ENCODE peak calls at places on chromosomes 11 and 22, in six cellular contexts. One of them, this sample, is unnamed.

GRCh38 chr11:13118194-13118593 is 109.1 kb downstream of the RASSF10 start:
- DNase-seq in neuronal stem cell: no peak
- DNase-seq in IMR-90: peak
- DNase-seq in H9: no peak
- DNase-seq in H1: no peak
- DNase-seq in trophoblast cell: no peak
- DNase-seq in this sample: peak

GRCh38 chr11:57651408-57651807 is 1.7 kb upstream of the YPEL4 start:
- DNase-seq in neuronal stem cell: no peak
- DNase-seq in IMR-90: no peak
- DNase-seq in H9: no peak
- DNase-seq in H1: no peak
- DNase-seq in trophoblast cell: no peak
- DNase-seq in this sample: no peak

GRCh38 chr11:77231800-77232199 is 69.7 kb downstream of the GDPD4 start:
- DNase-seq in neuronal stem cell: no peak
- DNase-seq in IMR-90: no peak
- DNase-seq in H9: no peak
- DNase-seq in H1: no peak
- DNase-seq in trophoblast cell: no peak
- DNase-seq in this sample: no peak

GRCh38 chr11:94786264-94787126 is 18.3 kb downstream of the AMOTL1 start:
- DNase-seq in neuronal stem cell: no peak
- DNase-seq in IMR-90: peak
- DNase-seq in H9: peak
- DNase-seq in H1: no peak
- DNase-seq in trophoblast cell: no peak
- DNase-seq in this sample: peak

GRCh38 chr11:19404787-19405186 is 164.0 kb upstream of the E2F8 start:
- DNase-seq in neuronal stem cell: no peak
- DNase-seq in IMR-90: no peak
- DNase-seq in H9: no peak
- DNase-seq in H1: no peak
- DNase-seq in trophoblast cell: no peak
- DNase-seq in this sample: no peak

GRCh38 chr22:20111045-20111688 is 4.7 kb upstream of the RANBP1 start:
- DNase-seq in neuronal stem cell: no peak
- DNase-seq in IMR-90: peak
- DNase-seq in H9: no peak
- DNase-seq in H1: no peak
- DNase-seq in trophoblast cell: peak
- DNase-seq in this sample: peak

GRCh38 chr11:95088946-95089619 is 563 bp upstream of the ENDOD1 start:
- DNase-seq in neuronal stem cell: no peak
- DNase-seq in IMR-90: no peak
- DNase-seq in H9: no peak
- DNase-seq in H1: no peak
- DNase-seq in trophoblast cell: no peak
- DNase-seq in this sample: no peak

GRCh38 chr22:29243874-29244446 is 23.8 kb downstream of the RHBDD3 start:
- DNase-seq in neuronal stem cell: no peak
- DNase-seq in IMR-90: no peak
- DNase-seq in H9: no peak
- DNase-seq in H1: no peak
- DNase-seq in trophoblast cell: no peak
- DNase-seq in this sample: no peak

GRCh38 chr11:11163256-11163655 is 189.8 kb downstream of the CSNK2A3 start:
- DNase-seq in neuronal stem cell: no peak
- DNase-seq in IMR-90: no peak
- DNase-seq in H9: peak
- DNase-seq in H1: no peak
- DNase-seq in trophoblast cell: no peak
- DNase-seq in this sample: peak

GRCh38 chr11:112961751-112962747 is 829 bp downstream of the NCAM1 start:
- DNase-seq in neuronal stem cell: peak
- DNase-seq in IMR-90: no peak
- DNase-seq in H9: peak
- DNase-seq in H1: no peak
- DNase-seq in trophoblast cell: no peak
- DNase-seq in this sample: peak

GRCh38 chr11:23078289-23078971 is 218.2 kb upstream of the CCDC179 start:
- DNase-seq in neuronal stem cell: no peak
- DNase-seq in IMR-90: peak
- DNase-seq in H9: no peak
- DNase-seq in H1: no peak
- DNase-seq in trophoblast cell: no peak
- DNase-seq in this sample: peak

GRCh38 chr11:78168539-78169477 is 19.6 kb downstream of the KCTD21 start:
- DNase-seq in neuronal stem cell: no peak
- DNase-seq in IMR-90: peak
- DNase-seq in H9: no peak
- DNase-seq in H1: no peak
- DNase-seq in trophoblast cell: no peak
- DNase-seq in this sample: peak

GRCh38 chr22:46936378-46936916 is 174.0 kb downstream of the TBC1D22A start:
- DNase-seq in neuronal stem cell: no peak
- DNase-seq in IMR-90: no peak
- DNase-seq in H9: no peak
- DNase-seq in H1: no peak
- DNase-seq in trophoblast cell: no peak
- DNase-seq in this sample: no peak

GRCh38 chr11:12540913-12541587 is 133.2 kb upstream of the TEAD1 start:
- DNase-seq in neuronal stem cell: no peak
- DNase-seq in IMR-90: peak
- DNase-seq in H9: no peak
- DNase-seq in H1: no peak
- DNase-seq in trophoblast cell: peak
- DNase-seq in this sample: peak

GRCh38 chr11:65798882-65799281 is 12.0 kb downstream of the OVOL1 start:
- DNase-seq in neuronal stem cell: no peak
- DNase-seq in IMR-90: no peak
- DNase-seq in H9: no peak
- DNase-seq in H1: no peak
- DNase-seq in trophoblast cell: no peak
- DNase-seq in this sample: no peak

GRCh38 chr22:24514241-24515024 is 19.3 kb downstream of the UPB1 start:
- DNase-seq in neuronal stem cell: no peak
- DNase-seq in IMR-90: no peak
- DNase-seq in H9: no peak
- DNase-seq in H1: no peak
- DNase-seq in trophoblast cell: no peak
- DNase-seq in this sample: no peak

GRCh38 chr11:120627535-120628163 is 116.1 kb downstream of the GRIK4 start:
- DNase-seq in neuronal stem cell: no peak
- DNase-seq in IMR-90: no peak
- DNase-seq in H9: no peak
- DNase-seq in H1: no peak
- DNase-seq in trophoblast cell: no peak
- DNase-seq in this sample: no peak
- H4K91ac ChIP-seq in neuronal stem cell: no peak
- H4K91ac ChIP-seq in IMR-90: no peak
- H4K91ac ChIP-seq in H9: no peak
- H4K91ac ChIP-seq in H1: no peak
- H4K91ac ChIP-seq in trophoblast cell: no peak
- H4K91ac ChIP-seq in this sample: no peak

GRCh38 chr22:17085277-17086091 is 684 bp downstream of the IL17RA start:
- DNase-seq in neuronal stem cell: no peak
- DNase-seq in IMR-90: no peak
- DNase-seq in H9: no peak
- DNase-seq in H1: no peak
- DNase-seq in trophoblast cell: no peak
- DNase-seq in this sample: peak
- H3K18ac ChIP-seq in neuronal stem cell: peak
- H3K18ac ChIP-seq in IMR-90: peak
- H3K18ac ChIP-seq in H9: no peak
- H3K18ac ChIP-seq in H1: no peak
- H3K18ac ChIP-seq in trophoblast cell: peak
- H3K18ac ChIP-seq in this sample: peak

DNA sequence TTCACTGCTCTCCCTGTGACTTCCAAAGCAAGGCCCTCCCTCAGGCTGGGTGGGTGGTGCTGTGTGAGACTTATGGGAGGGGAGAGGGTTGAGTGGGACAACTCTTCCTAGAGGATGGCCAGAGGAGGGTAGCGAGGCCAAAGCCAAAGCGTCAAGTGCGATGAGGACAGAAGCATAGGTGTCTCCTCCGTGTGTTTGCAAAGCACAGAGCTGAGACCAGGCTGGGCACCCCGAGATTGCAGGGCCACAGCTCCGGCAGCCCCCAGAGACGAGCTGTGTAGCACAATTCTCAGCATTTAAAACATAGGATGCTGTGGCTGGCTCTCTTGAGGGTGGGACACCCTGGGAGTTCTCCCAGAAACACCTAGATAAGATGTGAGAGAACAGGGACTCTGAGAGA is 1374.5 kb downstream of the BRD1 start:
- DNase-seq in neuronal stem cell: no peak
- DNase-seq in IMR-90: no peak
- DNase-seq in H9: no peak
- DNase-seq in H1: no peak
- DNase-seq in trophoblast cell: no peak
- DNase-seq in this sample: no peak
- H4K91ac ChIP-seq in neuronal stem cell: no peak
- H4K91ac ChIP-seq in IMR-90: no peak
- H4K91ac ChIP-seq in H9: no peak
- H4K91ac ChIP-seq in H1: no peak
- H4K91ac ChIP-seq in trophoblast cell: no peak
- H4K91ac ChIP-seq in this sample: no peak

DNA sequence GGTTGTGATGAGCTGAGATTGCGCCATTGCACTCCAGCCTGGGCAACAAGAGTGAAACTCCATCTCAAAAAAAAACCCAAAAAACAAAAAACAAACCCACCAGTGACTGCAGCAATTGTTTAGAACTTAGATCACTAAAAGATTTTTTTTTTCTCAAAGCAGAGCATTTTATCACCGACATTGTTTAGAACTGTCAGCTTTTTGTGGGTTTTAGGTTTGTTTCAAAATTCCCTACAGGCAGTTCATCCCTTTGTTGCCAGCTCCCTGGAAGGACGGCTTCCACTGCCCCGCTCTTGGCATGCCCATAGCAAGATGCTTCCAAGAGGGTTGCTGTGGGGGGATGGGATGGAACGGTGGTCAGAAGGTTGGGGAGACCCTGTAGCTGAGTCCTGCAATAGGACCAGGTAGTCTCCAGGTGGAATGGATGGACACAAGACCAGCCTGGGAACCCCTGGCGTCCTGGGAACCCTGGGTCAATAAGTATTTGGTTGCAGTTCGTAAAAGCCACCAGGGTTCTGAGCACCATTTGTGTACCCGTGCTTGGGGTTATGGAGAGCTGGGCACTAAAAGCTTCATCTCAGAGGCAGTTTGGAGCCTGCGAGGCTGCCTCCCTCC is 46.7 kb downstream of the TSPAN18 start:
- DNase-seq in neuronal stem cell: no peak
- DNase-seq in IMR-90: peak
- DNase-seq in H9: peak
- DNase-seq in H1: no peak
- DNase-seq in trophoblast cell: no peak
- DNase-seq in this sample: no peak
- H3K18ac ChIP-seq in neuronal stem cell: no peak
- H3K18ac ChIP-seq in IMR-90: no peak
- H3K18ac ChIP-seq in H9: no peak
- H3K18ac ChIP-seq in H1: no peak
- H3K18ac ChIP-seq in trophoblast cell: peak
- H3K18ac ChIP-seq in this sample: no peak

GRCh38 chr11:25766332-25767015 is 565.5 kb upstream of the ANO3 start:
- DNase-seq in neuronal stem cell: no peak
- DNase-seq in IMR-90: no peak
- DNase-seq in H9: no peak
- DNase-seq in H1: no peak
- DNase-seq in trophoblast cell: no peak
- DNase-seq in this sample: peak
- H4K91ac ChIP-seq in neuronal stem cell: no peak
- H4K91ac ChIP-seq in IMR-90: no peak
- H4K91ac ChIP-seq in H9: no peak
- H4K91ac ChIP-seq in H1: no peak
- H4K91ac ChIP-seq in trophoblast cell: no peak
- H4K91ac ChIP-seq in this sample: no peak

DNA sequence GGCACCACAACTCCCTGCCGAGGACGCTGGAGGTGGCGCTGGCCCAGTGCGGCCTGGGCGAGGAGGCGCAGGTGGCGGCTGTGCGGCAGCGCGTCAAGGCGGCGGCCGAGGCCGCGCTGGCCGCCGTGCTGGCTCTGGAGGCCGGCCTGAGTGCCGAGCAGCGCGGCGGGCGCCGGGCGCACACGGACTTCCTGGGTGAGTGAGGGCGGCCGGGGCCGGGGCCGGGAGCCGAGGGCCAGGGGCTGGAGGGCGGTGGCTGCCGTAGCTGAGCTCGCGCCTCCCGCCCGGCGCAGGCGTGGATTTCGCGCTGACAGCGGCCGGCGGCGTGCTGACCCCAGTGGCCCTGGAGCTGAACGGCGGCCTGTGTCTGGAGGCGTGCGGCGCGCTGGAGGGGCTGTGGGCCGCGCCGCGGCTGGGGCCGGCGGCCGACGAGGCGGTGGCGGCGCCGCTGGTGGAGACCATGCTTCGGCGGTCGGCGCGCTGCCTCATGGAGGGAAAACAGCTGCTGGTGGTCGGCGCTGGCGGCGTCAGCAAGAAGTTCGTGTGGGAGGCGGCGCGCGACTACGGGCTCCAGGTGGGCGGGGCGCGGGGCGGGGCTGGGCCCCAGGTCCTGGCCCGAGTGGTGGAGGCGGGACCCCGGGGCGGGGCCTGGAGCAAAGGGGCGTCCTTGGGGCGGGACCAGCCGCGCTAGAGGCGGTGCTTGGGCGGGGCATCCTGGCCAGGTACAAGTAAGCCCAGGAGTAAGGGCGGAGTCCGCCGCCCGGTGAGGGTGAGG is 5.4 kb downstream of the CARNS1 start:
- DNase-seq in neuronal stem cell: peak
- DNase-seq in IMR-90: peak
- DNase-seq in H9: peak
- DNase-seq in H1: peak
- DNase-seq in trophoblast cell: peak
- DNase-seq in this sample: peak
- H3K18ac ChIP-seq in neuronal stem cell: peak
- H3K18ac ChIP-seq in IMR-90: no peak
- H3K18ac ChIP-seq in H9: no peak
- H3K18ac ChIP-seq in H1: peak
- H3K18ac ChIP-seq in trophoblast cell: peak
- H3K18ac ChIP-seq in this sample: peak